ENCODE peak calls at places on chromosomes 3 and 15, in seven cellular contexts. O is GM12878, M is H1, J is K562, Y is SK-N-SH, P is HepG2, Q is NT2/D1. K is an unnamed sample.

GRCh38 chr3:17054301-17054700 is 169.5 kb downstream of the PLCL2 start:
- DNase-seq in Q (no peak), Y (no peak), M (no peak), O (no peak), P (no peak), J (no peak), K (no peak)

GRCh38 chr3:66456711-66457173 is 44.1 kb downstream of the LRIG1 start:
- DNase-seq in Q (no peak), Y (no peak), O (no peak), P (no peak), M (no peak), J (no peak), K (no peak)

GRCh38 chr15:34583399-34584320 is at the start of gene GOLGA8B:
- DNase-seq in O (no peak), M (peak), Y (peak), J (peak), P (peak), Q (peak), K (peak)

GRCh38 chr15:92819312-92820232 is 80.6 kb upstream of the CHD2 start:
- DNase-seq in P (no peak), M (no peak), J (no peak), Y (peak), O (no peak), Q (no peak), K (no peak)

GRCh38 chr15:79635897-79636596 is 203.9 kb downstream of the MINAR1 start:
- DNase-seq in Y (no peak), P (no peak), Q (no peak), J (no peak), O (no peak), M (no peak), K (no peak)

GRCh38 chr3:99716463-99716995 is 78.1 kb downstream of the COL8A1 start:
- DNase-seq in M (no peak), Q (peak), O (no peak), P (no peak), Y (no peak), J (no peak), K (no peak)

GRCh38 chr15:28944286-28944685 is 58.5 kb downstream of the APBA2 start:
- DNase-seq in O (no peak), J (no peak), Y (no peak), M (no peak), P (no peak), Q (no peak), K (no peak)

GRCh38 chr3:62874398-62875102 is 666 bp downstream of the CADPS start:
- DNase-seq in O (no peak), J (no peak), Q (no peak), P (no peak), Y (peak), M (peak), K (no peak)

GRCh38 chr15:24857094-24857437 is 97.7 kb upstream of the SNRPN start:
- DNase-seq in M (no peak), P (no peak), Q (no peak), J (no peak), Y (no peak), O (no peak), K (no peak)

GRCh38 chr3:110628650-110629301 is 442.8 kb upstream of the NECTIN3 start:
- DNase-seq in Y (no peak), O (no peak), P (no peak), M (no peak), Q (no peak), J (no peak), K (no peak)

GRCh38 chr3:14480207-14481017 is 59.7 kb downstream of the GRIP2 start:
- DNase-seq in O (no peak), J (no peak), Y (peak), M (no peak), Q (no peak), P (no peak), K (no peak)

GRCh38 chr15:31840849-31841476 is 189.4 kb upstream of the CHRNA7 start:
- DNase-seq in P (no peak), J (no peak), M (no peak), O (no peak), Y (no peak), Q (no peak), K (no peak)

GRCh38 chr3:136142592-136142991 is 53.5 kb downstream of the MSL2 start:
- DNase-seq in Y (no peak), M (no peak), Q (peak), O (no peak), J (no peak), P (peak), K (peak)

GRCh38 chr3:28317438-28318022 is 31.0 kb upstream of the ZCWPW2 start:
- DNase-seq in O (no peak), Y (peak), P (peak), J (peak), M (no peak), Q (peak), K (peak)

GRCh38 chr3:75332784-75333183 is 331.3 kb upstream of the FRG2C start:
- DNase-seq in Y (no peak), Q (no peak), O (no peak), J (no peak), P (no peak), M (no peak), K (no peak)

GRCh38 chr3:128311441-128311844 is 155.2 kb downstream of the DNAJB8 start:
- DNase-seq in Y (no peak), O (no peak), P (no peak), Q (no peak), M (peak), J (no peak), K (no peak)

GRCh38 chr15:94119923-94120775 is 111.2 kb upstream of the MCTP2 start:
- DNase-seq in M (peak), O (peak), P (peak), Q (peak), Y (peak), J (peak), K (peak)

GRCh38 chr15:43249699-43250203 is 17.0 kb downstream of the TGM5 start:
- DNase-seq in P (no peak), M (no peak), O (peak), J (no peak), Y (no peak), Q (no peak), K (no peak)

GRCh38 chr15:65115542-65115941 is 542 bp upstream of the UBAP1L start:
- DNase-seq in O (no peak), M (no peak), Y (no peak), P (no peak), Q (no peak), J (no peak), K (no peak)

GRCh38 chr3:14989943-14990753 is 42.8 kb downstream of the NR2C2 start:
- DNase-seq in J (no peak), Y (peak), Q (peak), O (no peak), P (peak), M (no peak), K (no peak)

GRCh38 chr15:95025924-95026728 is 794.8 kb downstream of the MCTP2 start:
- DNase-seq in P (no peak), Y (peak), J (peak), O (no peak), M (peak), Q (no peak), K (peak)

GRCh38 chr3:13618836-13619235 is 69.9 kb downstream of the FBLN2 start:
- DNase-seq in P (no peak), Y (no peak), M (no peak), J (no peak), Q (no peak), O (no peak), K (no peak)

GRCh38 chr3:191376742-191377141 is 46.4 kb upstream of the UTS2B start:
- DNase-seq in Y (no peak), J (no peak), Q (no peak), P (no peak), M (no peak), O (no peak), K (no peak)

GRCh38 chr15:58551764-58552504 is 120.1 kb downstream of the LIPC start:
- DNase-seq in P (peak), O (no peak), M (no peak), J (peak), Y (no peak), Q (no peak), K (no peak)

GRCh38 chr15:99955181-99955525 is 221.9 kb upstream of the LYSMD4 start:
- DNase-seq in J (no peak), Y (no peak), Q (no peak), O (no peak), P (no peak), M (no peak), K (no peak)

GRCh38 chr3:189144645-189145044 is 27.1 kb upstream of the TPRG1 start:
- DNase-seq in P (no peak), J (no peak), Y (peak), M (no peak), Q (no peak), O (no peak), K (no peak)

GRCh38 chr15:96297783-96298182 is 32.7 kb upstream of the NR2F2 start:
- DNase-seq in Q (no peak), O (no peak), P (no peak), M (no peak), J (no peak), Y (no peak), K (no peak)

GRCh38 chr15:76196286-76196948 is 114.9 kb downstream of the ETFA start:
- DNase-seq in Q (peak), P (peak), Y (peak), O (no peak), J (peak), M (no peak), K (peak)

GRCh38 chr15:88651293-88651692 is 12.5 kb downstream of the ISG20 start:
- DNase-seq in Y (no peak), M (peak), P (no peak), O (no peak), J (no peak), Q (no peak), K (no peak)

GRCh38 chr15:65133550-65134200 is at the start of gene PDCD7:
- DNase-seq in P (peak), J (peak), O (peak), M (peak), Q (peak), Y (peak), K (peak)

GRCh38 chr15:61195116-61196002 is 33.7 kb downstream of the RORA start:
- DNase-seq in Y (peak), M (no peak), P (peak), J (peak), Q (no peak), O (peak), K (peak)

GRCh38 chr3:113717818-113718217 is 21.4 kb upstream of the USF3 start:
- DNase-seq in Q (no peak), J (no peak), Y (no peak), M (no peak), O (no peak), P (no peak), K (no peak)

GRCh38 chr3:138941259-138941885 is 5.6 kb downstream of the FOXL2 start:
- DNase-seq in M (peak), O (no peak), Q (no peak), Y (peak), J (peak), P (peak), K (peak)

GRCh38 chr15:45391746-45392711 is 13.7 kb upstream of the GATM start:
- DNase-seq in Y (no peak), O (peak), J (no peak), Q (no peak), P (no peak), M (no peak), K (no peak)

GRCh38 chr3:25962255-25962654 is 172.4 kb downstream of the OXSM start:
- DNase-seq in Q (peak), O (no peak), Y (no peak), J (no peak), M (no peak), P (peak), K (peak)

GRCh38 chr3:119311191-119311925 is 17.2 kb downstream of the ARHGAP31 start:
- DNase-seq in Y (no peak), M (no peak), J (no peak), O (no peak), P (no peak), Q (no peak), K (no peak)

GRCh38 chr3:55572816-55573215 is 85.7 kb upstream of the WNT5A start:
- DNase-seq in P (no peak), J (no peak), M (no peak), Y (no peak), Q (no peak), O (no peak), K (no peak)

GRCh38 chr3:48404440-48405342 is 25.2 kb downstream of the PLXNB1 start:
- DNase-seq in Y (no peak), O (no peak), Q (no peak), M (no peak), P (no peak), J (no peak), K (no peak)

GRCh38 chr15:83854314-83854713 is 200.4 kb downstream of the ADAMTSL3 start:
- DNase-seq in Y (no peak), O (no peak), J (no peak), M (no peak), P (no peak), Q (no peak), K (peak)

GRCh38 chr15:88913017-88913849 is at the start of gene MFGE8:
- DNase-seq in J (peak), O (no peak), P (peak), Y (peak), M (peak), Q (peak), K (no peak)

DNA sequence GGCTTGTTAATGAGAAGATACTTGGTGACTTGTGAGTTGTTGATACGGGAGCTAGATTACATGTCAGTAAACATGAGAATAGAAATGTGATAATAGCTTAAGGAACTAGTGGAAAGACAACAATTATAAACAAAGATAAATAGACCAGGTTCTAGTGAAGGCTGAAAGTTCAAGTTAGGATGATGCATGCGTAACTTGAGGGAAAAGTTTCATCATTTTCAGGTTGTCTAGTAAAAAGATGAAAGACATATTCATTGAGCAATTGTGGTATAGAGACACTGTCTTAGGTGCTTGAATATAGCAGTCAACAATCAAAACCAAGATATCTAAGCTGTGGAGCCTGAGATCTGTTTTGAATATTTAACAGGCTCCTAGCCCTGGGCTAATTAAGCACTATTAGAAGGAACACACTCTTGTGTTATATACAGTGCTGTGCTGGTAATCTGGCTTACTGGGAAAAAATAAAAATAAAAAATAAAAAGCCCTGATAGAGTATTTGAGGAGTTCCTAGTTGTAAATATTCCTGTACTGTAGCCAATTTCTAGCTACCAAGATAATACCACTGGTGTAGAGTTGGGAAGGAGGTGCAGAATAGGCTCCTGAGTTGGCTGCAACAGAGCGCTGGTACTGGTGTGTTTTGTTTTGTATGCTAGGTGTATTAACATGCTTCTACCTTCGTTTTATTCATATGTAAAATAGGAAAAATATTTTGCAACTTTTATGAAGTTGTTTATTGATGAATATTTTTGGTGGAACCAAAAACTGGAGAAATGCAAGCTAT is 68.5 kb downstream of the NLGN1 start:
- DNase-seq in M (no peak), O (no peak), Y (no peak), J (no peak), P (no peak), Q (no peak), K (no peak)
- TF ChIP-seq YY1 in M (no peak), O (no peak), Y (no peak), J (no peak), P (no peak), Q (no peak), K (no peak)

GRCh38 chr3:176514297-176514696 is 683.0 kb downstream of the TBL1XR1 start:
- DNase-seq in Y (no peak), J (peak), M (peak), P (peak), Q (peak), O (no peak), K (peak)
- TF ChIP-seq YY1 in Y (no peak), J (no peak), M (no peak), P (no peak), Q (no peak), O (no peak), K (no peak)

GRCh38 chr15:74317820-74318375 is 49.5 kb downstream of the CYP11A1 start:
- DNase-seq in M (no peak), O (no peak), Y (peak), Q (no peak), P (no peak), J (no peak), K (no peak)
- TF ChIP-seq YY1 in M (no peak), O (no peak), Y (no peak), Q (no peak), P (no peak), J (no peak), K (no peak)

GRCh38 chr3:101646726-101647125 is 30.2 kb downstream of the ZBTB11 start:
- DNase-seq in Y (no peak), Q (no peak), O (no peak), M (no peak), P (no peak), J (no peak), K (no peak)

GRCh38 chr3:101642441-101642840 is 34.5 kb downstream of the ZBTB11 start:
- DNase-seq in Q (no peak), O (no peak), Y (no peak), M (no peak), P (no peak), J (no peak), K (no peak)

GRCh38 chr3:101643009-101643844 is 33.7 kb downstream of the ZBTB11 start:
- DNase-seq in P (no peak), Y (no peak), Q (peak), M (no peak), O (no peak), J (no peak), K (no peak)

GRCh38 chr3:101640256-101640655 is 36.7 kb downstream of the ZBTB11 start:
- DNase-seq in O (no peak), M (no peak), J (no peak), Q (no peak), P (no peak), Y (no peak), K (no peak)

DNA sequence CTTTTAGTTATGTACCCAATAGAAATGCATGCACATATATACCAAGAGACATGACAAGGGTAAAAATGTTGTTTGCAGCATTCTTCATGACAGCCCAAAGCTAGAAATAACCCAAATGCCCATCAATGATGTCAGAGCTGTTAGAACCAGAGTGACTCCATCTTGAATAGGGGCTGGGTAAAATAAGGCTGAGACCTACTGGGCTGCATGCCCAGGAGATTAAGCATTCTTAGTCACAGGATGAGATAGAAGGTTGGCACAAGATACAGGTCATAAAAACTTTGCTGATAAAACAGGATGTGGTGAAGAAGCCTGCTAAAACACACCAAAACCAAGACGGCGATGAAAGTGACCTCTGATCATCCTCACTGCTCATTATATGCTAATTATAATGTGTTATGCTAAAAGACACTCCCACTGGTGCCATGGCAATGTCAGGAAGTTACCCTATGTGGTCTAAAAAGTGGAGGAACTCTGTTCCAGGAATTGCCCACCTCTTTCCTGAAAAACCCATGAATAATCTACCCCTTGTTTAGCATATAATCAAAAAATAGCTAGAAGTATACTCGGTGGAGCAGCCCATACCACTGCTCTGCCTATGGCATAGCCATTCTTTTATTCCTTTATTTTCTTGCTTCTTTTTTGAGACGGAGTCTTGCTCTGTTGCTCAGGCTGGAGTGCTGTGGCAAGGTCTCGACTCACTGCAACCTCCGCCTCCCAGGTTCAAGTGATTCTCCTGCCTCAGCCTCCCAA is 32.9 kb downstream of the ZBTB11 start:
- DNase-seq in M (no peak), P (no peak), Q (no peak), J (no peak), Y (no peak), O (no peak), K (peak)
- TF ChIP-seq YY1 in M (peak), P (no peak), Q (no peak), J (no peak), Y (peak), O (no peak), K (peak)

DNA sequence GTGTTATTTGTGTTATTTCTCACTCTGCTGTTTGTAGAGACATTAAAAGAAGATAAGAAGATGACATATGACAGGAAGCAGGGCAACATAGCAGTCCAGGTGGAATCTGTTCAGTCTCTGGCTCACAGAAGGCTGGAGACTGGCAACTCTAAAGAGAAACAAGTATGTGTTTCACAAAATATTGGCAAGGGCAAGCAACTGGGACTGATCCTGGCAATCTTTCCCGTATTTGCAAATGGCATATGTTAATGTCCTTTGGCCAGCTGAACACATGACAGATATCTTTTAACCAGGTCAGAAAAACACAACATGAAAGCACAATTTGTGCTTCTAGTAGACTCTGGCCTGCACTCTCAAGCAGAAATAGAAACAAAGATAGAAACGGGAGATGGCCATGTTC is 1354.1 kb upstream of the EPHA6 start:
- DNase-seq in P (no peak), Q (no peak), M (no peak), J (no peak), O (no peak), Y (peak), K (no peak)
- TF ChIP-seq YY1 in P (no peak), Q (no peak), M (no peak), J (no peak), O (no peak), Y (no peak), K (no peak)

DNA sequence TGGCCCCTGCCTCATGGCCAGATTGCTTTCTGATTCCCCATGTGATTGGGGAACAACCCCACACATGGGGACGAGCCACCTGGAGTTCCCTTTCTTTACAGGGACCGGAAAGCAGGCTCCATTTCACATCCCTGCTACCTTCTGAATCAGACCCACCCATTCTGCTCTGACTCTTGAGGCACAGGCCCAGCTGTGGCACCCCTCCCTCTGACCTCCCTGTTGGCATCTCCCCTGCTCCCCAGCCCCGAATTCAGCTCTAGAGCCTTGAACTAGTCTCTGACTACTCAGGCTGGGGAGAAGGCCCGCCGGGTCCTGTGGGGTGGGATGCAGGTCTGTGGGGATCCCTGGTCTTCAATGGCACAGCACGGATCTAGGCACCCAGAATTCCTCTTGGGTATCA is 12.1 kb downstream of the FAM3D start:
- DNase-seq in M (no peak), P (no peak), O (no peak), Q (no peak), Y (no peak), J (no peak), K (no peak)
- TF ChIP-seq YY1 in M (no peak), P (no peak), O (no peak), Q (no peak), Y (no peak), J (no peak), K (no peak)

GRCh38 chr3:97057365-97057764 is 243.0 kb downstream of the EPHA6 start:
- DNase-seq in Y (no peak), M (no peak), Q (no peak), J (no peak), O (no peak), P (no peak), K (no peak)
- TF ChIP-seq YY1 in Y (no peak), M (no peak), Q (no peak), J (no peak), O (no peak), P (no peak), K (no peak)

GRCh38 chr3:32202496-32202895 is 36.0 kb upstream of the CMTM8 start:
- DNase-seq in O (no peak), P (no peak), M (no peak), Y (no peak), Q (no peak), J (no peak), K (no peak)
- TF ChIP-seq YY1 in O (no peak), P (no peak), M (no peak), Y (no peak), Q (no peak), J (no peak), K (no peak)

K was measured in HCT116.